ENCODE peak calls at places on chromosomes 4 and X, in six cellular contexts. B is IMR-90, X is H1, O is H9, D is trophoblast cell, C is mesenchymal stem cell. Z is an unnamed sample.

GRCh38 chrX:133838761-133839676 is 146.4 kb downstream of the GPC3 start:
- DNase-seq in D (no peak), X (peak; percentile 66), C (peak; percentile 48), O (peak; percentile 43), B (peak; percentile 28), Z (peak; percentile 36)

GRCh38 chrX:135086197-135086854 is 34.0 kb downstream of the ETDB start:
- DNase-seq in X (no peak), C (peak; percentile 57), B (peak; percentile 61), D (peak; percentile 22), O (peak; percentile 53), Z (peak; percentile 29)

GRCh38 chr4:86274642-86275041 is 85.2 kb downstream of the MAPK10 start:
- DNase-seq in B (no peak), O (no peak), X (no peak), C (no peak), D (no peak), Z (no peak)

GRCh38 chr4:121307441-121308327 is 73.1 kb downstream of the QRFPR start:
- DNase-seq in C (peak; percentile 56), O (peak; percentile 58), B (peak; percentile 34), X (no peak), D (peak; percentile 27), Z (peak; percentile 53)

GRCh38 chrX:22575161-22575845 is 302.6 kb downstream of the CBLL2 start:
- DNase-seq in B (peak; percentile 26), C (no peak), O (no peak), X (no peak), D (no peak), Z (no peak)

GRCh38 chrX:18992829-18993228 is 8.9 kb upstream of the PHKA2 start:
- DNase-seq in X (no peak), D (no peak), C (no peak), B (no peak), O (no peak), Z (no peak)

GRCh38 chr4:10589308-10589707 is 95.3 kb downstream of the CLNK start:
- DNase-seq in D (no peak), C (no peak), O (no peak), X (no peak), B (no peak), Z (no peak)

GRCh38 chrX:150967786-150968185 is 15.3 kb upstream of the HMGB3 start:
- DNase-seq in D (peak; percentile 61), B (no peak), X (no peak), C (no peak), O (no peak), Z (no peak)

GRCh38 chr4:152536545-152537182 is 772 bp upstream of the FBXW7 start:
- DNase-seq in X (no peak), B (peak; percentile 37), D (no peak), C (peak; percentile 61), O (no peak), Z (no peak)

GRCh38 chr4:164876680-164877324 is at the start of gene APELA:
- DNase-seq in X (no peak), O (no peak), C (peak; percentile 29), B (no peak), D (no peak), Z (no peak)

GRCh38 chr4:164866817-164867490 is 10.0 kb upstream of the APELA start:
- DNase-seq in B (no peak), X (no peak), C (no peak), O (peak; percentile 79), D (no peak), Z (no peak)

GRCh38 chr4:164874791-164875190 is 2.2 kb upstream of the APELA start:
- DNase-seq in C (no peak), O (no peak), D (no peak), B (no peak), X (no peak), Z (no peak)

GRCh38 chr4:164872481-164872880 is 4.5 kb upstream of the APELA start:
- DNase-seq in B (no peak), X (no peak), O (no peak), C (no peak), D (no peak), Z (no peak)

GRCh38 chr4:164871673-164872072 is 5.3 kb upstream of the APELA start:
- DNase-seq in D (no peak), X (no peak), C (no peak), O (no peak), B (no peak), Z (no peak)
- H2BK120ac ChIP-seq in D (no peak overlapping the region), X (peak overlapping the region; percentile 3), C (no peak overlapping the region), O (no peak overlapping the region), B (no peak overlapping the region), Z (no peak overlapping the region)

DNA sequence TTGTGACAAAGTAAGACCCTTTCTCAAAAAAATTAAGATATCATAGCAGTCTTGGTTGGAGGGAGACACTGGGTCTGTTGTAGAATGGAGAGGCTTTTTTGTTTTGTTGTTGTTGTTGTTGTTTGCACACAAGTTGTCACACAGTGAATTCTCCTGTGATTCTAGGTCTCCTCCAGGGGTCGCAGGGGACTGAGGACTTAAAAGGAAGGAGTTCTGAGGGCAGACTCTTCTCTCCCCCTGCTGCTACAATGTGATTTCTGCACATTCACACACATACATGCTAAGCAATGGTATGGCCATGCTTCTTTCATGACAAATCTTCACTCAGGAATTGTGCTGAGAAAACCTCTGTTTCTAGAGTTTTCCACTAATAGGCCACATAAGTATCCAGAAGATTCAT is 71.1 kb downstream of the ZNF732 start:
- DNase-seq in C (no peak), X (no peak), B (no peak), O (no peak), D (no peak), Z (no peak)
- H3K9me3 ChIP-seq in C (peaks cover 84% of the 10 kb centered on the region), X (peaks cover 5% of the 10 kb centered on the region), B (peaks cover 19% of the 10 kb centered on the region), O (no peaks in the 10 kb centered on the region), D (peaks cover 3% of the 10 kb centered on the region), Z (peaks cover 64% of the 10 kb centered on the region)

DNA sequence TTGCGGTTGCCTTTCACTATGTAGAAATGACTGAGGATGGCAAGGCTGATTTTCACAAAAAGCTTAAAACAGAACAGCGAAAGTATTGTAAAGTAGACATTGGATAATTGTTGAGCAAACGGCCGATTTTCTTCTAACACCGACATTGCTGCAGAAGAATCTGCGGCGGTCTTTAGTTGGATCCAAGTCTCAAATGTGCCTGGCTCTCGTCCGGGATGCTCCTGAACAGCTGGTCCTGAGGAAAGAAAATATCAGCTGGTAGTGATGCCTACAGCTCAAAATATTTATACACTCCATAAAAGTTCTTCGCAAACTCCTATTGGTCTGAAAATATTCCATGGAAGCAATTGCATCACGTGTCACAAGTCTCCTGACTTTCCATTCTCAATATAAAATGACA is at the start of gene ASB5:
- DNase-seq in D (no peak), X (no peak), O (no peak), C (no peak), B (no peak), Z (no peak)
- H2BK120ac ChIP-seq in D (no peak within 1 kb of the TSS), X (no peak within 1 kb of the TSS), O (no peak within 1 kb of the TSS), C (no peak within 1 kb of the TSS), B (peak within 1 kb of the TSS; percentile 99), Z (no peak within 1 kb of the TSS)

GRCh38 chr4:133151301-133151680 is 2.2 kb downstream of the PCDH10 start:
- DNase-seq in C (peak; percentile 40), D (no peak), B (no peak), X (no peak), O (no peak), Z (no peak)
- H3K9me3 ChIP-seq in C (no peaks in the 10 kb centered on the region), D (peaks cover 5% of the 10 kb centered on the region), B (no peaks in the 10 kb centered on the region), X (no peaks in the 10 kb centered on the region), O (no peaks in the 10 kb centered on the region), Z (no peaks in the 10 kb centered on the region)

GRCh38 chr4:83010111-83010521 is 507 bp downstream of the LIN54 start:
- DNase-seq in C (peak; percentile 69), X (no peak), D (no peak), B (peak; percentile 46), O (no peak), Z (no peak)
- H2BK120ac ChIP-seq in C (no peak overlapping the region), X (no peak overlapping the region), D (peak overlapping the region; percentile 63), B (peak overlapping the region; percentile 61), O (no peak overlapping the region), Z (no peak overlapping the region)

DNA sequence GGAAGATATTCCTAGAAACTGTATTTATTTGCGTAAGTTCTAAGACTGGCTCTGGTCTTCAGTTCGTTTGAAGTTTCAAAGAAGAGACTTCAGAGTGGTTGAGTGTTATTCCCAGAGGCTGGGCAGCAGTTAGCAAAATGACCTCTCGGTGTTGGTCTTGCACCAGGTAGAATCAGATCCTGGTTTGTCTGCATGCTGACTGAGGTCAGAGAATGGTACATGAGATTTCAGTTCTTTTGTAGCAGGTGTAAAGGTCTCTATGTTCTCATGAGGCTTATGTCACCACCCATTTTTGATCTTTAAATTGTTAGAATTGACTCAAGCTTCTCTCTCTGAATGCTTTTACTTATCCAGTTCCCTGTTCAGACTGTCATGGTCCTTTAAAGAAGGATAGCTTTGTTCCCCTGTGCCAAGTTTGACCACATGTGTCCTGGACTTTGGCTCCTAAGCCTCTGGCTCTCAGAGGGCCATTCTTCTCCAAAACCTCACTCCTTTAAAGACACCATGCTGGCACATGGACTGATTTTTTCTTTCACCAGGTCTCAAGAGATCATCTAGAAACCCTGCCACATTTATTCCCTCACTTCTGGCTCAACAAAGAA is 355.8 kb upstream of the BOD1L1 start:
- DNase-seq in O (no peak), D (no peak), X (no peak), C (no peak), B (no peak), Z (no peak)
- H3K9me3 ChIP-seq in O (no peaks in the 10 kb centered on the region), D (no peaks in the 10 kb centered on the region), X (no peaks in the 10 kb centered on the region), C (no peaks in the 10 kb centered on the region), B (no peaks in the 10 kb centered on the region), Z (no peaks in the 10 kb centered on the region)

GRCh38 chrX:38799995-38800394 is 1.3 kb upstream of the MID1IP1 start:
- DNase-seq in C (no peak), O (no peak), X (no peak), B (no peak), D (no peak), Z (no peak)

GRCh38 chrX:38803609-38804480 is 2.6 kb downstream of the MID1IP1 start:
- DNase-seq in D (peak; percentile 61), C (peak; percentile 83), B (peak; percentile 34), X (peak; percentile 79), O (peak; percentile 96), Z (peak; percentile 70)

GRCh38 chrX:38803286-38803608 is 2.0 kb downstream of the MID1IP1 start:
- DNase-seq in X (no peak), D (no peak), B (no peak), C (no peak), O (no peak), Z (no peak)

GRCh38 chrX:38798956-38799355 is 2.3 kb upstream of the MID1IP1 start:
- DNase-seq in X (no peak), O (no peak), B (peak; percentile 72), D (no peak), C (peak; percentile 38), Z (no peak)

DNA sequence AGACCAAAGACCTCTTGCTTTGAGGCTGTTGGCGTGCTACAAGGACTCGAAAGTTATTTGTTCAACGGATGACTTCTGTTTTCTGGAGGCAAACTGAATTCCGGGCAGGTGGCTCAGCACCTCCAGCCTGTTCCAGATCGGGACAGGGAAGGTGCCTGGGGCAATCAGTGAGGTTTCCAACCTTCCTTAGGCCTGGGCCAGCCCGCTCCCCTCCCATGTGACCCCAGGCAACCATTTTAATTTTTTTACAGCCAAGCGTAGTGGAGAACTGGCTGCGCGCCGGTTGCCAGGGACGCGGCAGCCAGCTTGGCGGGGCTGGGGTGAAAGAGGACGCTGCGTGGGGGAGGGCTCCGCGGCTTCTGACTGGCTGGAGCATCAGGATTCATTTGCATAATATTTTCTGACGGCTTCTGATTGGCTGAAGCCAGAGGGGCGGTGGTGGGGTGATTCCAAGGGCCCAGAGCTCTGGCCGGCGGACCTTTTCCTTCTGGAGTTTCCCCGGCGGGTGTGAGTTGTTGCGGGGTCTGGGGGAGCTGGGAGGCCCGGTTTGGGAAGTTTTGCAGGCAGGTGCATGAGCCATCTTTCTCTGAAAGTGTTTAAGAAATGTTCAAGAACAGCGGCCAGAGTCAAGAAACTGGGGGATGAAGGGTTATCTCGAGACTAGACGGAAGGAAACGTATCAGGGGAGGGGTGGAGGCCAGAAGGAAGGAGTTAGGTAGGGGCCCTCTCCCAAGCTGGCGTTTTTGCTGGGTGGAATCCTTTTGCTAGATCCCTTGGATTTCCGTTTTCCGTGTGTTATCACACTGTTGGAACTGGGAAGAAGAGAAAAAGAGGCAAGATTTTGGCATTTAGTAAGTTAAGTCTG is at the start of gene MID1IP1:
- DNase-seq in C (peak; percentile 95), O (peak; percentile 95), X (peak; percentile 83), B (peak; percentile 89), D (peak; percentile 91), Z (peak; percentile 80)
- H2BK120ac ChIP-seq in C (peak within 1 kb of the TSS; percentile 34), O (no peak within 1 kb of the TSS), X (peak within 1 kb of the TSS; percentile 69), B (peak within 1 kb of the TSS; percentile 18), D (no peak within 1 kb of the TSS), Z (no peak within 1 kb of the TSS)